ENCODE peak calls at places on chromosomes 5 and 9, in ten cellular contexts. K is dorsolateral prefrontal cortex; I is NCI-H1092; B is HCT116; U is A549; Q is stimulated activated CD8-positive, alpha-beta memory T cell treated with anti-CD3 and anti-CD28 coated beads, Interleukin-15, amount 100 ng/mL, for 48 hours; X is left colon; P is left cardiac atrium; L is central memory CD4-positive, alpha-beta T cell; H is C1 segment of cervical spinal cord. Y is an unnamed sample.

GRCh38 chr5:145978672-145979071 is 42.3 kb downstream of the SH3RF2 start:
- DNase-seq in K (no peak), I (no peak), B (no peak), U (no peak), Q (no peak), X (peak; percentile 62), P (no peak), L (no peak), H (no peak), Y (no peak)

GRCh38 chr5:112960316-112960715 is 16.3 kb upstream of the DCP2 start:
- DNase-seq in K (no peak), I (no peak), B (no peak), U (no peak), Q (no peak), X (no peak), P (no peak), L (no peak), H (no peak), Y (no peak)

GRCh38 chr9:91658513-91659105 is 235.0 kb upstream of the NFIL3 start:
- DNase-seq in K (no peak), I (no peak), B (no peak), U (no peak), Q (no peak), X (no peak), P (no peak), L (no peak), H (no peak), Y (no peak)

GRCh38 chr9:81455417-81455816 is 233.9 kb downstream of the TLE1 start:
- DNase-seq in K (no peak), I (no peak), B (no peak), U (no peak), Q (no peak), X (no peak), P (no peak), L (no peak), H (no peak), Y (no peak)

GRCh38 chr9:132210472-132211145 is 48.8 kb downstream of the NTNG2 start:
- DNase-seq in K (peak; percentile 47), I (no peak), B (no peak), U (no peak), Q (peak; percentile 22), X (no peak), P (no peak), L (no peak), H (no peak), Y (no peak)

GRCh38 chr9:89427621-89428221 is 70.2 kb downstream of the SEMA4D start:
- DNase-seq in K (no peak), I (no peak), B (no peak), U (no peak), Q (peak; percentile 81), X (no peak), P (no peak), L (no peak), H (no peak), Y (peak; percentile 74)

GRCh38 chr5:94623026-94623425 is 4.6 kb downstream of the SLF1 start:
- DNase-seq in K (no peak), I (no peak), B (no peak), U (no peak), Q (no peak), X (no peak), P (no peak), L (no peak), H (no peak), Y (no peak)

GRCh38 chr9:81145331-81145963 is 543.9 kb downstream of the TLE1 start:
- DNase-seq in K (no peak), I (no peak), B (no peak), U (no peak), Q (no peak), X (no peak), P (no peak), L (no peak), H (no peak), Y (no peak)

GRCh38 chr9:96565684-96566360 is 53.8 kb downstream of the CDC14B start:
- DNase-seq in K (no peak), I (no peak), B (no peak), U (peak; percentile 15), Q (no peak), X (no peak), P (no peak), L (peak; percentile 2), H (no peak), Y (no peak)

GRCh38 chr5:56358703-56359428 is 125.7 kb upstream of the ANKRD55 start:
- DNase-seq in K (no peak), I (no peak), B (peak; percentile 31), U (peak; percentile 67), Q (no peak), X (no peak), P (peak; percentile 36), L (no peak), H (no peak), Y (no peak)

GRCh38 chr9:115691686-115692085 is 461.9 kb upstream of the PAPPA start:
- DNase-seq in K (no peak), I (no peak), B (no peak), U (no peak), Q (no peak), X (no peak), P (no peak), L (no peak), H (no peak), Y (no peak)

GRCh38 chr9:75096796-75097195 is 8.5 kb downstream of the OSTF1 start:
- DNase-seq in K (no peak), I (no peak), B (no peak), U (no peak), Q (no peak), X (no peak), P (no peak), L (no peak), H (no peak), Y (no peak)

GRCh38 chr5:10836991-10837390 is 76.0 kb upstream of the DAP start:
- DNase-seq in K (no peak), I (no peak), B (no peak), U (no peak), Q (no peak), X (no peak), P (no peak), L (no peak), H (no peak), Y (no peak)

GRCh38 chr5:35488786-35489185 is 128.9 kb upstream of the SPEF2 start:
- DNase-seq in K (no peak), I (no peak), B (no peak), U (no peak), Q (no peak), X (no peak), P (no peak), L (no peak), H (no peak), Y (no peak)

GRCh38 chr9:71552480-71552879 is 215.8 kb downstream of the CEMIP2 start:
- DNase-seq in K (no peak), I (no peak), B (no peak), U (no peak), Q (no peak), X (no peak), P (no peak), L (no peak), H (no peak), Y (no peak)

GRCh38 chr5:143812085-143812705 is at the start of gene HMHB1:
- DNase-seq in K (no peak), I (no peak), B (no peak), U (no peak), Q (no peak), X (no peak), P (no peak), L (no peak), H (no peak), Y (no peak)

GRCh38 chr9:137951597-137952490 is 74.3 kb downstream of the CACNA1B start:
- DNase-seq in K (no peak), I (no peak), B (no peak), U (no peak), Q (no peak), X (no peak), P (no peak), L (no peak), H (no peak), Y (no peak)

GRCh38 chr5:171975877-171976667 is 30.4 kb downstream of the FBXW11 start:
- DNase-seq in K (no peak), I (no peak), B (no peak), U (no peak), Q (no peak), X (no peak), P (no peak), L (no peak), H (no peak), Y (no peak)

GRCh38 chr5:147613359-147613758 is 103.5 kb upstream of the DPYSL3 start:
- DNase-seq in K (no peak), I (no peak), B (no peak), U (no peak), Q (no peak), X (no peak), P (no peak), L (no peak), H (no peak), Y (no peak)

GRCh38 chr9:120718328-120718727 is 4.1 kb upstream of the MEGF9 start:
- DNase-seq in K (no peak), I (no peak), B (no peak), U (no peak), Q (no peak), X (no peak), P (no peak), L (no peak), H (no peak), Y (no peak)

GRCh38 chr9:69223605-69224004 is 49.5 kb downstream of the TJP2 start:
- DNase-seq in K (peak; percentile 39), I (no peak), B (peak; percentile 28), U (peak; percentile 64), Q (no peak), X (no peak), P (no peak), L (no peak), H (peak; percentile 16), Y (no peak)

GRCh38 chr5:83450183-83450839 is 21.2 kb upstream of the VCAN start:
- DNase-seq in K (no peak), I (no peak), B (no peak), U (no peak), Q (no peak), X (no peak), P (peak; percentile 36), L (no peak), H (no peak), Y (no peak)

GRCh38 chr9:35186524-35186923 is 24.7 kb downstream of the UNC13B start:
- DNase-seq in K (no peak), I (no peak), B (no peak), U (no peak), Q (no peak), X (peak; percentile 53), P (no peak), L (no peak), H (no peak), Y (no peak)

GRCh38 chr9:71636143-71636839 is 132.0 kb downstream of the CEMIP2 start:
- DNase-seq in K (no peak), I (no peak), B (no peak), U (no peak), Q (no peak), X (no peak), P (no peak), L (no peak), H (no peak), Y (no peak)

GRCh38 chr5:172439785-172440480 is 14.4 kb downstream of the SH3PXD2B start:
- DNase-seq in K (peak; percentile 50), I (no peak), B (no peak), U (no peak), Q (no peak), X (no peak), P (no peak), L (no peak), H (peak; percentile 41), Y (no peak)